ENCODE peak calls at places on chromosomes 11 and 22, in six cellular contexts. A is erythroblast, Z is HCT116, I is right lobe of liver, Y is breast epithelium, B is GM12891. D is an unnamed sample.

GRCh38 chr11:12008790-12009616 is 577 bp upstream of the DKK3 start:
- DNase-seq in A (peak; percentile 12), Z (no peak), I (no peak), Y (no peak), B (no peak), D (peak; percentile 58)

GRCh38 chr11:65378208-65378927 is 4.1 kb downstream of the SLC25A45 start:
- DNase-seq in A (no peak), Z (no peak), I (no peak), Y (no peak), B (no peak), D (no peak)

GRCh38 chr11:95134491-95134890 is 44.8 kb downstream of the ENDOD1 start:
- DNase-seq in A (no peak), Z (no peak), I (no peak), Y (peak; percentile 74), B (no peak), D (peak; percentile 30)

GRCh38 chr22:46730568-46731245 is 7.3 kb downstream of the CERK start:
- DNase-seq in A (no peak), Z (no peak), I (no peak), Y (no peak), B (no peak), D (no peak)

GRCh38 chr11:11571893-11572292 is 49.9 kb downstream of the GALNT18 start:
- DNase-seq in A (no peak), Z (no peak), I (no peak), Y (no peak), B (no peak), D (no peak)

GRCh38 chr22:17540481-17540880 is 22.8 kb upstream of the SLC25A18 start:
- DNase-seq in A (no peak), Z (no peak), I (no peak), Y (no peak), B (no peak), D (no peak)

GRCh38 chr11:66950113-66950535 is 8.1 kb downstream of the PC start:
- DNase-seq in A (no peak), Z (peak; percentile 90), I (peak; percentile 39), Y (peak; percentile 92), B (no peak), D (peak; percentile 93)

GRCh38 chr11:114060402-114061052 is 1.0 kb downstream of the ZBTB16 start:
- DNase-seq in A (peak; percentile 54), Z (no peak), I (peak; percentile 64), Y (no peak), B (no peak), D (no peak)

GRCh38 chr11:34534826-34535225 is 21.2 kb upstream of the ELF5 start:
- DNase-seq in A (no peak), Z (no peak), I (no peak), Y (no peak), B (no peak), D (no peak)

GRCh38 chr22:47818496-47818895 is 1056.0 kb downstream of the TBC1D22A start:
- DNase-seq in A (no peak), Z (no peak), I (no peak), Y (no peak), B (no peak), D (no peak)

GRCh38 chr11:57397394-57397990 is 7.0 kb upstream of the PRG2 start:
- DNase-seq in A (no peak), Z (no peak), I (no peak), Y (no peak), B (no peak), D (no peak)

GRCh38 chr11:86743223-86744118 is 56.9 kb upstream of the PRSS23 start:
- DNase-seq in A (peak; percentile 60), Z (peak; percentile 95), I (no peak), Y (peak; percentile 37), B (no peak), D (peak; percentile 78)

GRCh38 chr22:45157907-45158306 is 5.8 kb upstream of the NUP50 start:
- DNase-seq in A (no peak), Z (no peak), I (no peak), Y (no peak), B (no peak), D (no peak)

GRCh38 chr11:113261709-113262475 is 52.5 kb upstream of the TTC12 start:
- DNase-seq in A (no peak), Z (no peak), I (no peak), Y (no peak), B (no peak), D (no peak)

GRCh38 chr11:116357769-116358544 is 414.8 kb downstream of the BUD13 start:
- DNase-seq in A (peak; percentile 47), Z (peak; percentile 37), I (no peak), Y (no peak), B (no peak), D (no peak)

GRCh38 chr11:131425285-131425684 is 54.9 kb downstream of the NTM start:
- DNase-seq in A (no peak), Z (no peak), I (no peak), Y (no peak), B (no peak), D (no peak)

GRCh38 chr22:20463324-20464095 is 25.9 kb upstream of the SCARF2 start:
- DNase-seq in A (no peak), Z (no peak), I (no peak), Y (no peak), B (no peak), D (no peak)

GRCh38 chr11:57434640-57435546 is 8.0 kb upstream of the SLC43A3 start:
- DNase-seq in A (no peak), Z (no peak), I (no peak), Y (peak; percentile 38), B (no peak), D (peak; percentile 89)

GRCh38 chr11:102620858-102621561 is 4.1 kb downstream of the MMP20 start:
- DNase-seq in A (peak; percentile 5), Z (no peak), I (no peak), Y (no peak), B (no peak), D (no peak)

GRCh38 chr11:123430736-123431356 is 777 bp downstream of the GRAMD1B start:
- DNase-seq in A (no peak), Z (no peak), I (peak; percentile 70), Y (no peak), B (peak; percentile 59), D (peak; percentile 49)

GRCh38 chr11:108584973-108585372 is 8.6 kb downstream of the EXPH5 start:
- DNase-seq in A (no peak), Z (no peak), I (no peak), Y (no peak), B (no peak), D (no peak)

GRCh38 chr11:76161261-76161961 is 44.9 kb downstream of the WNT11 start:
- DNase-seq in A (peak; percentile 24), Z (no peak), I (no peak), Y (no peak), B (no peak), D (no peak)

DNA sequence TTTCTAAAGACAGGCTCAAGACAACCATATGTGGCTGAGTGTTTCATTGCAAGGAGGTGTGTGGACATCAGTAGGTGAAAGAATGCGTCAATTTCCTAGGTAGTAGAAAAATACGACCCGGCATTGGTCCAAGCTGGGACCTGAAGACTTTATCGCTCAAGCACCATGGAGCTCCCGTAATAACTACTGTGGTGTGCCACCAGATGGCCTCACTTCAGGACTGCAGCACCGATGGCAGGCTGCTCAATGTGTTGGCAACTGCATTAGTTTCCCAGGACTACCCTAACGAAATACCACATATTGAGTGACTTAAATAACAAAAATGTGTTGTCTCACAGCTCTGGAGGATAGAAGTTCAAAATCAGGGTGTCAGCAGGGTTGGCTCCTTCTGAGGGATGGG is 72.4 kb upstream of the FAT3 start:
- DNase-seq in A (no peak), Z (no peak), I (peak; percentile 18), Y (no peak), B (no peak), D (no peak)
- TF ChIP-seq POLR2A in A (no peak), Z (no peak), I (no peak), Y (no peak), B (no peak), D (no peak)

GRCh38 chr22:26588749-26589366 is 1.1 kb downstream of the TPST2 start:
- DNase-seq in A (peak; percentile 34), Z (no peak), I (no peak), Y (no peak), B (no peak), D (no peak)

GRCh38 chr22:26590525-26590858 is 560 bp upstream of the TPST2 start:
- DNase-seq in A (no peak), Z (no peak), I (no peak), Y (no peak), B (no peak), D (no peak)

GRCh38 chr22:26587991-26588613 is 1.8 kb downstream of the TPST2 start:
- DNase-seq in A (peak; percentile 64), Z (no peak), I (no peak), Y (no peak), B (no peak), D (no peak)

GRCh38 chr22:26589367-26589844 is 526 bp downstream of the TPST2 start:
- DNase-seq in A (peak; percentile 61), Z (no peak), I (peak; percentile 77), Y (no peak), B (peak; percentile 25), D (no peak)

GRCh38 chr22:26589845-26590524 is at the start of gene TPST2:
- DNase-seq in A (peak; percentile 83), Z (peak; percentile 19), I (peak; percentile 88), Y (peak; percentile 65), B (peak; percentile 79), D (peak; percentile 33)
- TF ChIP-seq POLR2A in A (peak; percentile 81), Z (peak; percentile 43), I (peak; percentile 89), Y (peak; percentile 11), B (peak; percentile 75), D (peak; percentile 50)

GRCh38 chr11:1761110-1761856 is 2.4 kb downstream of the CTSD start:
- DNase-seq in A (no peak), Z (no peak), I (peak; percentile 43), Y (no peak), B (no peak), D (no peak)

GRCh38 chr11:1761857-1762536 is 1.7 kb downstream of the CTSD start:
- DNase-seq in A (no peak), Z (no peak), I (peak; percentile 39), Y (no peak), B (no peak), D (no peak)

GRCh38 chr11:1763796-1764661 is at the start of gene CTSD:
- DNase-seq in A (peak; percentile 91), Z (peak; percentile 27), I (peak; percentile 94), Y (peak; percentile 78), B (peak; percentile 100), D (peak; percentile 84)

GRCh38 chr11:1763336-1763795 is 361 bp downstream of the CTSD start:
- DNase-seq in A (peak; percentile 48), Z (no peak), I (no peak), Y (no peak), B (no peak), D (no peak)

GRCh38 chr11:1762537-1763302 is 1.0 kb downstream of the CTSD start:
- DNase-seq in A (peak; percentile 32), Z (peak; percentile 19), I (peak; percentile 83), Y (peak; percentile 77), B (no peak), D (peak; percentile 54)
- TF ChIP-seq POLR2A in A (no peak), Z (no peak), I (peak; percentile 82), Y (no peak), B (no peak), D (no peak)

GRCh38 chr11:118607401-118608267 is at the start of gene PHLDB1:
- DNase-seq in A (peak; percentile 52), Z (no peak), I (peak; percentile 59), Y (no peak), B (no peak), D (peak; percentile 48)
- TF ChIP-seq POLR2A in A (no peak), Z (peak; percentile 33), I (no peak), Y (no peak), B (no peak), D (peak; percentile 34)

D was measured in A549.